ENCODE peak calls at places on chromosomes 4 and X, in five cellular contexts. D, P, F, C and A are unnamed samples.

GRCh38 chrX:23559975-23560374 is 107.3 kb upstream of the PRDX4 start:
- DNase-seq in F (no peak), C (no peak), P (no peak), D (no peak), A (no peak)

GRCh38 chrX:45771560-45772340 is 571.1 kb upstream of the DIPK2B start:
- DNase-seq in P (no peak), F (no peak), D (peak), C (no peak), A (peak)

GRCh38 chr4:185538806-185539205 is 3.5 kb upstream of the PDLIM3 start:
- DNase-seq in P (no peak), D (no peak), F (no peak), C (no peak), A (no peak)

GRCh38 chrX:20015422-20015821 is 24.6 kb upstream of the BCLAF3 start:
- DNase-seq in F (no peak), P (no peak), C (no peak), D (no peak), A (peak)

GRCh38 chr4:83906561-83906960 is 370.7 kb downstream of the GPAT3 start:
- DNase-seq in F (no peak), D (no peak), P (no peak), C (no peak), A (no peak)

GRCh38 chr4:20395160-20395773 is 143.6 kb downstream of the SLIT2 start:
- DNase-seq in P (peak), C (peak), F (no peak), D (peak), A (peak)

GRCh38 chr4:173934201-173934600 is 349.3 kb downstream of the FBXO8 start:
- DNase-seq in P (no peak), D (no peak), C (no peak), F (no peak), A (no peak)

GRCh38 chrX:41718481-41719245 is 5.3 kb upstream of the GPR82 start:
- DNase-seq in D (no peak), P (no peak), F (no peak), C (peak), A (no peak)

GRCh38 chrX:129754266-129755024 is 15.7 kb downstream of the XPNPEP2 start:
- DNase-seq in C (no peak), F (no peak), P (no peak), D (peak), A (peak)

GRCh38 chrX:72094894-72095293 is 36.8 kb downstream of the RTL5 start:
- DNase-seq in D (peak), C (no peak), F (no peak), P (no peak), A (peak)

GRCh38 chrX:87583679-87584078 is 66.1 kb downstream of the KLHL4 start:
- DNase-seq in P (no peak), F (no peak), D (peak), C (peak), A (peak)

GRCh38 chr4:151830168-151830567 is 69.4 kb upstream of the GATB start:
- DNase-seq in F (no peak), D (no peak), C (no peak), P (no peak), A (no peak)

GRCh38 chr4:130542953-130543352 is 1447.0 kb downstream of the C4orf33 start:
- DNase-seq in P (no peak), C (no peak), D (no peak), F (no peak), A (no peak)

GRCh38 chr4:5619913-5620625 is 88.3 kb downstream of the EVC2 start:
- DNase-seq in D (no peak), P (no peak), F (no peak), C (no peak), A (peak)

GRCh38 chr4:182828678-182829025 is 88.5 kb downstream of the DCTD start:
- DNase-seq in P (no peak), D (no peak), F (no peak), C (no peak), A (peak)

GRCh38 chr4:57404463-57404862 is 294.3 kb upstream of the IGFBP7 start:
- DNase-seq in F (no peak), C (no peak), D (no peak), P (no peak), A (no peak)

GRCh38 chr4:88448905-88449689 is 7.8 kb upstream of the HERC5 start:
- DNase-seq in F (no peak), D (no peak), P (no peak), C (no peak), A (no peak)

GRCh38 chr4:48686369-48686768 is 93.7 kb downstream of the FRYL start:
- DNase-seq in P (no peak), F (no peak), C (no peak), D (no peak), A (no peak)

GRCh38 chr4:129822708-129823504 is 727.0 kb downstream of the C4orf33 start:
- DNase-seq in D (peak), C (no peak), P (no peak), F (no peak), A (peak)

GRCh38 chrX:313546-313945 is 5.0 kb downstream of the GTPBP6 start:
- DNase-seq in P (no peak), D (no peak), C (no peak), F (no peak), A (no peak)

GRCh38 chrX:22247169-22247568 is 25.5 kb upstream of the CBLL2 start:
- DNase-seq in P (no peak), F (no peak), D (no peak), C (no peak), A (no peak)

GRCh38 chr4:52870225-52870624 is 8.1 kb downstream of the RASL11B start:
- DNase-seq in F (no peak), D (no peak), C (no peak), P (no peak), A (no peak)

GRCh38 chr4:123559955-123560669 is 163.5 kb downstream of the SPRY1 start:
- DNase-seq in D (peak), C (peak), P (no peak), F (no peak), A (no peak)

GRCh38 chr4:5933996-5934831 is 41.3 kb upstream of the CRMP1 start:
- DNase-seq in D (no peak), P (no peak), C (no peak), F (no peak), A (no peak)

GRCh38 chr4:83128235-83128929 is 13.9 kb upstream of the PLAC8 start:
- DNase-seq in D (no peak), F (no peak), P (no peak), C (no peak), A (peak)

GRCh38 chrX:81286075-81286474 is 84.2 kb downstream of the SH3BGRL start:
- DNase-seq in P (no peak), F (no peak), D (no peak), C (no peak), A (no peak)

GRCh38 chr4:11299016-11299415 is 129.7 kb downstream of the HS3ST1 start:
- DNase-seq in F (no peak), D (no peak), P (no peak), C (no peak), A (no peak)

GRCh38 chr4:121189811-121190210 is 25.7 kb upstream of the TNIP3 start:
- DNase-seq in F (peak), C (no peak), D (no peak), P (no peak), A (peak)

GRCh38 chr4:2400841-2401609 is 17.4 kb downstream of the ZFYVE28 start:
- DNase-seq in F (no peak), D (no peak), P (no peak), C (no peak), A (no peak)

GRCh38 chrX:13295841-13296240 is 24.0 kb downstream of the ATXN3L start:
- DNase-seq in P (no peak), D (no peak), C (no peak), F (no peak), A (no peak)

GRCh38 chr4:36651253-36651652 is 369.8 kb downstream of the DTHD1 start:
- DNase-seq in F (peak), P (no peak), D (no peak), C (no peak), A (no peak)

GRCh38 chrX:9433596-9433995 is 31.3 kb upstream of the TBL1X start:
- DNase-seq in C (no peak), D (no peak), P (no peak), F (no peak), A (no peak)

GRCh38 chrX:21412029-21412428 is 37.8 kb downstream of the CNKSR2 start:
- DNase-seq in C (no peak), D (peak), P (no peak), F (no peak), A (no peak)

GRCh38 chrX:73447311-73447794 is 500 bp downstream of the CDX4 start:
- DNase-seq in P (no peak), F (no peak), C (no peak), D (no peak), A (no peak)

GRCh38 chr4:5995901-5996623 is 22.2 kb downstream of the C4orf50 start:
- DNase-seq in P (no peak), F (no peak), C (no peak), D (no peak), A (no peak)

GRCh38 chrX:16771483-16772398 is 14.5 kb upstream of the TXLNG start:
- DNase-seq in F (no peak), C (peak), D (peak), P (peak), A (peak)
- TF ChIP-seq POLR2A in F (peak), C (peak), D (peak), P (peak), A (peak)

GRCh38 chr4:78059938-78060337 is 2.8 kb downstream of the FRAS1 start:
- DNase-seq in C (no peak), D (no peak), F (no peak), P (no peak), A (no peak)
- TF ChIP-seq MYC in C (no peak), D (no peak), F (no peak), P (no peak), A (no peak)

DNA sequence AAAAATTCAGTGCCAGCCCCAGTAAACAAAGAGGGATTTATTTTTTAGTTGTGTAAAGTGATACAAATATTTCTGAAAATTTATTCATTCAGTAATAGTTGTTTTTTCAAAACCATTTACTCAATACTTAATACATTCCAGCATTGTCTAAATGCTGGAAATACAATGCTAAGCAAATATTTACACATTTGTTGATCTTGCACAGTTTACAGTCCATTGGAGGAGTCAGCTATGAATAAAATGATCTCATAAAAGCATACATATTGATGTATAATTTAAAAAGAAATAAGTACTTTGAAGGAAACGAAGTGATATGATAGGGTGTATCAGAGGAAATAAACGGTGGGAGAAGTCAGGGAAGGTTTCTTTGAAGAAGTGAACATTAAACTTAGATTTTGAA is 1942.1 kb upstream of the ADGRL3 start:
- DNase-seq in D (no peak), P (no peak), F (no peak), C (no peak), A (no peak)
- TF ChIP-seq CTCF in D (no peak), P (no peak), F (no peak), C (no peak), A (no peak)

GRCh38 chr4:181254771-181255170 is 988.4 kb upstream of the TENM3 start:
- DNase-seq in F (no peak), C (no peak), P (no peak), D (no peak), A (no peak)

GRCh38 chr4:181259081-181259480 is 984.1 kb upstream of the TENM3 start:
- DNase-seq in C (no peak), P (no peak), D (no peak), F (no peak), A (no peak)

GRCh38 chr4:181261279-181261678 is 981.9 kb upstream of the TENM3 start:
- DNase-seq in C (no peak), D (no peak), F (no peak), P (no peak), A (peak)

GRCh38 chr4:181258569-181258968 is 984.6 kb upstream of the TENM3 start:
- DNase-seq in D (no peak), C (no peak), F (no peak), P (no peak), A (no peak)
- TF ChIP-seq POLR2A in D (no peak), C (no peak), F (no peak), P (no peak), A (no peak)

GRCh38 chrX:25523574-25523973 is 507.8 kb upstream of the ARX start:
- DNase-seq in C (peak), F (no peak), P (peak), D (peak), A (peak)
- TF ChIP-seq MYC in C (no peak), F (no peak), P (no peak), D (no peak), A (no peak)

DNA sequence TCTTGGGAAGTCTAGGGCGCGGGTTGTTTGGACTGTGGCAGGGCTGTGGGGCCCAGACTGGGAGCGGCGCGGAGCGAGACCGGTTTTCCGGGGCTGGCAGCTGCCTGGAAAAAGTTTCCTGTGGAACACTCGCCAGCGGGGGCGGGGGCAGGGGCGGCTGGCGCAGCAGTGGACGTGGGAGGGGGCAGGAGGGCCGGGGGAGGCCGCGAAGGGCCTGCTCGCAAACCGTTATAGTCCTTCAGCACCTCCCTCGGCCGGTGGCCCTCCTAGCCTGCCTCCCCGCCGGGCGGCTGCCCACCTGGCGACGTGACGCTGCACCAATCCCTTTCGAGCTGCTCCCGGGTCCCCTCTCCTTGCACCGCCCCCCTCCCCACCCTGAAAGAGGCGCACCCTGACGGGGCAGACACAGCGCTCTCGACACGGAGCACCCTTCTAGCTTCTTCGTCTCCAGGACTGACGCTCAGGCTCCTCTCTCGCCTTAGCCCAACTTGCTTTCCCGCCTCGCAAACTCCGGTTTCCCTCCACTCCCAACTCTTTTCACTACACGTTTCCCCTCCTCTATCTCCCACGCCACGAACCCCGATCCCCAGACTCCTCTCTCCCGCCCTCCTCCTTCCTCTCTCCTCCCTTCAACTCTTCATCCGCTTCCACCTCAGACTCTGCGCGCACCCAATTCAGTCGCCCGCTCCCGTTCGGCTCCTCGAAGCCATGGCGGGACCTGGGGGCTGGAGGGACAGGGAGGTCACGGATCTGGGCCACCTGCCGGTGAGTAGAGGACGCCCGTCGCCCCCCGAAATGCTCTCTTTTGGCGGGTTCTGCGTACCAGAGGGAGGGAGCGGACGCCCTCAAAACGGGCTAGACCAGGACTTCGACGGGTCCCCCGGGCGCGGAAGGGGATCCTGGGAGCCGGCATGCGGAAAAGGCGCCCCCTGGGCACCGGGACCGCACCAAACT is at the start of gene NRK:
- DNase-seq in P (no peak), C (no peak), D (peak), F (no peak), A (no peak)
- TF ChIP-seq CTCF in P (no peak), C (no peak), D (no peak), F (no peak), A (no peak)